ENCODE peak calls at places on chromosome 9, in seven cellular contexts. One of them, this sample, is unnamed.

GRCh38 chr9:38707885-38708640 is 11.9 kb downstream of the FAM240B start:
- DNase-seq in breast epithelium: no peak
- DNase-seq in astrocyte: no peak
- DNase-seq in CD4-positive, alpha-beta T cell: no peak
- DNase-seq in dorsolateral prefrontal cortex: no peak
- DNase-seq in heart right ventricle: no peak
- DNase-seq in testis: no peak
- DNase-seq in this sample: no peak

GRCh38 chr9:125472926-125473701 is 211.5 kb downstream of the GAPVD1 start:
- DNase-seq in breast epithelium: no peak
- DNase-seq in astrocyte: peak; percentile 88
- DNase-seq in CD4-positive, alpha-beta T cell: no peak
- DNase-seq in dorsolateral prefrontal cortex: no peak
- DNase-seq in heart right ventricle: peak; percentile 35
- DNase-seq in testis: no peak
- DNase-seq in this sample: peak; percentile 78

GRCh38 chr9:35406183-35406959 is 83.5 kb upstream of the RUSC2 start:
- DNase-seq in breast epithelium: no peak
- DNase-seq in astrocyte: no peak
- DNase-seq in CD4-positive, alpha-beta T cell: no peak
- DNase-seq in dorsolateral prefrontal cortex: no peak
- DNase-seq in heart right ventricle: peak; percentile 41
- DNase-seq in testis: peak; percentile 90
- DNase-seq in this sample: no peak

GRCh38 chr9:134007150-134007549 is 15.0 kb upstream of the VAV2 start:
- DNase-seq in breast epithelium: no peak
- DNase-seq in astrocyte: no peak
- DNase-seq in CD4-positive, alpha-beta T cell: no peak
- DNase-seq in dorsolateral prefrontal cortex: no peak
- DNase-seq in heart right ventricle: no peak
- DNase-seq in testis: no peak
- DNase-seq in this sample: no peak

GRCh38 chr9:37364751-37365360 is 57.6 kb upstream of the GRHPR start:
- DNase-seq in breast epithelium: no peak
- DNase-seq in astrocyte: no peak
- DNase-seq in CD4-positive, alpha-beta T cell: no peak
- DNase-seq in dorsolateral prefrontal cortex: no peak
- DNase-seq in heart right ventricle: no peak
- DNase-seq in testis: no peak
- DNase-seq in this sample: no peak

GRCh38 chr9:36603006-36603405 is 30.3 kb downstream of the MELK start:
- DNase-seq in breast epithelium: no peak
- DNase-seq in astrocyte: no peak
- DNase-seq in CD4-positive, alpha-beta T cell: no peak
- DNase-seq in dorsolateral prefrontal cortex: no peak
- DNase-seq in heart right ventricle: no peak
- DNase-seq in testis: no peak
- DNase-seq in this sample: peak; percentile 18

GRCh38 chr9:112012026-112012902 is 115.7 kb downstream of the UGCG start:
- DNase-seq in breast epithelium: peak; percentile 68
- DNase-seq in astrocyte: peak; percentile 96
- DNase-seq in CD4-positive, alpha-beta T cell: no peak
- DNase-seq in dorsolateral prefrontal cortex: no peak
- DNase-seq in heart right ventricle: peak; percentile 30
- DNase-seq in testis: peak; percentile 30
- DNase-seq in this sample: peak; percentile 93

GRCh38 chr9:35976726-35977125 is 18.8 kb upstream of the OR2S2 start:
- DNase-seq in breast epithelium: no peak
- DNase-seq in astrocyte: no peak
- DNase-seq in CD4-positive, alpha-beta T cell: no peak
- DNase-seq in dorsolateral prefrontal cortex: no peak
- DNase-seq in heart right ventricle: no peak
- DNase-seq in testis: no peak
- DNase-seq in this sample: no peak

GRCh38 chr9:13648068-13648467 is 368.6 kb upstream of the MPDZ start:
- DNase-seq in breast epithelium: no peak
- DNase-seq in astrocyte: no peak
- DNase-seq in CD4-positive, alpha-beta T cell: no peak
- DNase-seq in dorsolateral prefrontal cortex: no peak
- DNase-seq in heart right ventricle: no peak
- DNase-seq in testis: no peak
- DNase-seq in this sample: no peak
- H3K27me3 ChIP-seq in breast epithelium: no peaks in the 10 kb centered on the region
- H3K27me3 ChIP-seq in astrocyte: no peaks in the 10 kb centered on the region
- H3K27me3 ChIP-seq in CD4-positive, alpha-beta T cell: no peaks in the 10 kb centered on the region
- H3K27me3 ChIP-seq in dorsolateral prefrontal cortex: no peaks in the 10 kb centered on the region
- H3K27me3 ChIP-seq in heart right ventricle: no peaks in the 10 kb centered on the region
- H3K27me3 ChIP-seq in testis: no peaks in the 10 kb centered on the region
- H3K27me3 ChIP-seq in this sample: no peaks in the 10 kb centered on the region

DNA sequence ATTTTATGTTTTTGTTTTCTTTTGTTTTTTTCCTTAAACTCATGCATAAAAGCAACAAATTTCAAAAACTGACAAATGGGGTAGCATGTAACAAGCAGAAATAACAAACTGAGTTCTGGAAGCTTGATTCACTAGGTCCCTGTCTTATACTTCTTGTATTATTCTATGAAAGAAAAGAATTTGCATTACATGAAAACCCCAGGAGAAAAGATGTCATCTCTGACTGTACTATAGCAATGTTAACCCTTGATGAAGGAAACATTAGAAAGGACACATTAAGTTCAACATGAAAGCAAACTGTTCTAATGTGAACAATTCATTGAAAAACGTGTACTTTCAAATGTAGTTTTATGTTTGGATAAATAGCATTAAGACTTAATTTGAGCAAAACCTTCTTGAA is 9.2 kb downstream of the RAB14 start:
- DNase-seq in breast epithelium: no peak
- DNase-seq in astrocyte: no peak
- DNase-seq in CD4-positive, alpha-beta T cell: no peak
- DNase-seq in dorsolateral prefrontal cortex: no peak
- DNase-seq in heart right ventricle: no peak
- DNase-seq in testis: no peak
- DNase-seq in this sample: no peak
- H3K27ac ChIP-seq in breast epithelium: no peak overlapping the region
- H3K27ac ChIP-seq in astrocyte: no peak overlapping the region
- H3K27ac ChIP-seq in CD4-positive, alpha-beta T cell: no peak overlapping the region
- H3K27ac ChIP-seq in dorsolateral prefrontal cortex: no peak overlapping the region
- H3K27ac ChIP-seq in heart right ventricle: no peak overlapping the region
- H3K27ac ChIP-seq in testis: no peak overlapping the region
- H3K27ac ChIP-seq in this sample: no peak overlapping the region

GRCh38 chr9:116480700-116481099 is 206.4 kb upstream of the TRIM32 start:
- DNase-seq in breast epithelium: no peak
- DNase-seq in astrocyte: no peak
- DNase-seq in CD4-positive, alpha-beta T cell: no peak
- DNase-seq in dorsolateral prefrontal cortex: peak; percentile 24
- DNase-seq in heart right ventricle: no peak
- DNase-seq in testis: no peak
- DNase-seq in this sample: no peak
- H3K27me3 ChIP-seq in breast epithelium: no peaks in the 10 kb centered on the region
- H3K27me3 ChIP-seq in astrocyte: no peaks in the 10 kb centered on the region
- H3K27me3 ChIP-seq in CD4-positive, alpha-beta T cell: no peaks in the 10 kb centered on the region
- H3K27me3 ChIP-seq in dorsolateral prefrontal cortex: no peaks in the 10 kb centered on the region
- H3K27me3 ChIP-seq in heart right ventricle: no peaks in the 10 kb centered on the region
- H3K27me3 ChIP-seq in testis: no peaks in the 10 kb centered on the region
- H3K27me3 ChIP-seq in this sample: no peaks in the 10 kb centered on the region

GRCh38 chr9:136342191-136343120 is 15.1 kb downstream of the GPSM1 start:
- DNase-seq in breast epithelium: peak; percentile 75
- DNase-seq in astrocyte: peak; percentile 48
- DNase-seq in CD4-positive, alpha-beta T cell: peak; percentile 26
- DNase-seq in dorsolateral prefrontal cortex: peak; percentile 57
- DNase-seq in heart right ventricle: peak; percentile 90
- DNase-seq in testis: peak; percentile 93
- DNase-seq in this sample: peak; percentile 43

GRCh38 chr9:136343884-136344269 is 16.5 kb downstream of the GPSM1 start:
- DNase-seq in breast epithelium: no peak
- DNase-seq in astrocyte: no peak
- DNase-seq in CD4-positive, alpha-beta T cell: no peak
- DNase-seq in dorsolateral prefrontal cortex: no peak
- DNase-seq in heart right ventricle: no peak
- DNase-seq in testis: no peak
- DNase-seq in this sample: no peak

GRCh38 chr9:136344544-136345280 is 17.4 kb downstream of the GPSM1 start:
- DNase-seq in breast epithelium: no peak
- DNase-seq in astrocyte: no peak
- DNase-seq in CD4-positive, alpha-beta T cell: no peak
- DNase-seq in dorsolateral prefrontal cortex: no peak
- DNase-seq in heart right ventricle: no peak
- DNase-seq in testis: no peak
- DNase-seq in this sample: no peak

GRCh38 chr9:136341769-136342168 is 14.4 kb downstream of the GPSM1 start:
- DNase-seq in breast epithelium: no peak
- DNase-seq in astrocyte: no peak
- DNase-seq in CD4-positive, alpha-beta T cell: no peak
- DNase-seq in dorsolateral prefrontal cortex: no peak
- DNase-seq in heart right ventricle: no peak
- DNase-seq in testis: no peak
- DNase-seq in this sample: no peak

GRCh38 chr9:136343121-136343883 is 16.0 kb downstream of the GPSM1 start:
- DNase-seq in breast epithelium: no peak
- DNase-seq in astrocyte: no peak
- DNase-seq in CD4-positive, alpha-beta T cell: no peak
- DNase-seq in dorsolateral prefrontal cortex: no peak
- DNase-seq in heart right ventricle: peak; percentile 78
- DNase-seq in testis: peak; percentile 76
- DNase-seq in this sample: no peak
- H3K27ac ChIP-seq in breast epithelium: peak overlapping the region; percentile 61
- H3K27ac ChIP-seq in astrocyte: no peak overlapping the region
- H3K27ac ChIP-seq in CD4-positive, alpha-beta T cell: no peak overlapping the region
- H3K27ac ChIP-seq in dorsolateral prefrontal cortex: peak overlapping the region; percentile 53
- H3K27ac ChIP-seq in heart right ventricle: peak overlapping the region; percentile 95
- H3K27ac ChIP-seq in testis: peak overlapping the region; percentile 74
- H3K27ac ChIP-seq in this sample: no peak overlapping the region

GRCh38 chr9:7784472-7784871 is 15.1 kb downstream of the DMAC1 start:
- DNase-seq in breast epithelium: no peak
- DNase-seq in astrocyte: no peak
- DNase-seq in CD4-positive, alpha-beta T cell: no peak
- DNase-seq in dorsolateral prefrontal cortex: no peak
- DNase-seq in heart right ventricle: no peak
- DNase-seq in testis: no peak
- DNase-seq in this sample: no peak

GRCh38 chr9:7785813-7786212 is 13.8 kb downstream of the DMAC1 start:
- DNase-seq in breast epithelium: no peak
- DNase-seq in astrocyte: no peak
- DNase-seq in CD4-positive, alpha-beta T cell: no peak
- DNase-seq in dorsolateral prefrontal cortex: no peak
- DNase-seq in heart right ventricle: no peak
- DNase-seq in testis: no peak
- DNase-seq in this sample: no peak

GRCh38 chr9:7780261-7780988 is 19.2 kb downstream of the DMAC1 start:
- DNase-seq in breast epithelium: no peak
- DNase-seq in astrocyte: peak; percentile 76
- DNase-seq in CD4-positive, alpha-beta T cell: no peak
- DNase-seq in dorsolateral prefrontal cortex: no peak
- DNase-seq in heart right ventricle: no peak
- DNase-seq in testis: no peak
- DNase-seq in this sample: peak; percentile 76

GRCh38 chr9:7782390-7783120 is 17.0 kb downstream of the DMAC1 start:
- DNase-seq in breast epithelium: no peak
- DNase-seq in astrocyte: no peak
- DNase-seq in CD4-positive, alpha-beta T cell: no peak
- DNase-seq in dorsolateral prefrontal cortex: no peak
- DNase-seq in heart right ventricle: no peak
- DNase-seq in testis: no peak
- DNase-seq in this sample: no peak

DNA sequence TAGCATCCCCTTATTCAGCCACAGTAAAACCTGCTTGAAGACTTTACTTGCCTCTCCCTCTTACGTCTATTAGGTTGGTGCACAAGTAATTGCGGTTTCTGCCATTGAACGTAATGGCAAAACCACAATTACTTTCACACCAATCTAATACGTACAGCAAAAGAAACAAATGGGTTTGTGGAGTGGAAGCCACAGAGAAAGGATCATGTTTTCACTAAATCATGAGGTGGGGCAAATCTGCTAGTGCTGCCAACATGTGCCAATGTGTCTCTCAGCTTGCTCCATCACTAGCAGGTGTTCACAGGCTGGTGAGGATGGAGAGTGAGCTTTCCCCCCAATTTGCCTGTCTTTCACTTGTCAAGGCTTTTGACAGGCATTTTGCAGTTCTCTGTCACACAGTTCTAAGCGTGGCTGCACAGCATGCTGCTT is 15.9 kb downstream of the DMAC1 start:
- DNase-seq in breast epithelium: no peak
- DNase-seq in astrocyte: no peak
- DNase-seq in CD4-positive, alpha-beta T cell: no peak
- DNase-seq in dorsolateral prefrontal cortex: no peak
- DNase-seq in heart right ventricle: no peak
- DNase-seq in testis: no peak
- DNase-seq in this sample: no peak
- H3K27me3 ChIP-seq in breast epithelium: no peaks in the 10 kb centered on the region
- H3K27me3 ChIP-seq in astrocyte: no peaks in the 10 kb centered on the region
- H3K27me3 ChIP-seq in CD4-positive, alpha-beta T cell: no peaks in the 10 kb centered on the region
- H3K27me3 ChIP-seq in dorsolateral prefrontal cortex: no peaks in the 10 kb centered on the region
- H3K27me3 ChIP-seq in heart right ventricle: no peaks in the 10 kb centered on the region
- H3K27me3 ChIP-seq in testis: no peaks in the 10 kb centered on the region
- H3K27me3 ChIP-seq in this sample: no peaks in the 10 kb centered on the region

GRCh38 chr9:94932647-94933415 is 206.3 kb downstream of the AOPEP start:
- DNase-seq in breast epithelium: no peak
- DNase-seq in astrocyte: no peak
- DNase-seq in CD4-positive, alpha-beta T cell: no peak
- DNase-seq in dorsolateral prefrontal cortex: no peak
- DNase-seq in heart right ventricle: no peak
- DNase-seq in testis: no peak
- DNase-seq in this sample: no peak

GRCh38 chr9:94933429-94933828 is 206.9 kb downstream of the AOPEP start:
- DNase-seq in breast epithelium: no peak
- DNase-seq in astrocyte: peak; percentile 74
- DNase-seq in CD4-positive, alpha-beta T cell: no peak
- DNase-seq in dorsolateral prefrontal cortex: no peak
- DNase-seq in heart right ventricle: no peak
- DNase-seq in testis: no peak
- DNase-seq in this sample: no peak

GRCh38 chr9:94929373-94929764 is 202.9 kb downstream of the AOPEP start:
- DNase-seq in breast epithelium: no peak
- DNase-seq in astrocyte: peak; percentile 98
- DNase-seq in CD4-positive, alpha-beta T cell: no peak
- DNase-seq in dorsolateral prefrontal cortex: no peak
- DNase-seq in heart right ventricle: peak; percentile 68
- DNase-seq in testis: no peak
- DNase-seq in this sample: peak; percentile 80

GRCh38 chr9:94931725-94932124 is 205.2 kb downstream of the AOPEP start:
- DNase-seq in breast epithelium: no peak
- DNase-seq in astrocyte: peak; percentile 52
- DNase-seq in CD4-positive, alpha-beta T cell: no peak
- DNase-seq in dorsolateral prefrontal cortex: no peak
- DNase-seq in heart right ventricle: no peak
- DNase-seq in testis: no peak
- DNase-seq in this sample: no peak

DNA sequence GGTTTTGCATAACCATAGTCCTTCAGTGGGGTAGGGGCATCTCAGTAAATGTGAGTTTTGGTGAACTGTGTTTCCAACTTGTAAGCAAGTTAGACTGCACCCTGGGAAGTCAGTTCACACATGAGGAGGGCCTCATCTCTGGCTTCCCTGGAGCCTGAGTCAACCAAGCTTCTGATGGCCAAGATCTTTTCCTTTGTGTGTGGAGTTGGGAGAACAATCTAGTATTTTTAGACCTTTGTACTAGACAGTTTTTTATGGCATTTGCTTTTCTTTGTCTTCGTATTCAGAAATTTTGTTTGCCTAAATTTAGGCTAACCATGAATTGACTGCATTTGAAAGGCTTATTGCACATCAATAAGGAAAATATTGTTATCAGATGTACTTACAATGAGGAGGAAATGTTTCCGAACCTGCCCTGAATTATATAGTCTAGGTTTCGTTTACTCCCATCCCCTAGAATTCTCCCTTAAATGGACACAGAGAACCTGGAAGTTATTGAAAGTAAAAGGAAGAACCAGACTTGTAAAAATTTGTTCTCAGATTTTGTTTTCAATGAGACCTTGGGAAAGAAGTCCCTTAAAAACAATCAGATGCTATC is 204.6 kb downstream of the AOPEP start:
- DNase-seq in breast epithelium: no peak
- DNase-seq in astrocyte: no peak
- DNase-seq in CD4-positive, alpha-beta T cell: no peak
- DNase-seq in dorsolateral prefrontal cortex: no peak
- DNase-seq in heart right ventricle: no peak
- DNase-seq in testis: no peak
- DNase-seq in this sample: no peak
- H3K27ac ChIP-seq in breast epithelium: no peak overlapping the region
- H3K27ac ChIP-seq in astrocyte: no peak overlapping the region
- H3K27ac ChIP-seq in CD4-positive, alpha-beta T cell: no peak overlapping the region
- H3K27ac ChIP-seq in dorsolateral prefrontal cortex: no peak overlapping the region
- H3K27ac ChIP-seq in heart right ventricle: peak overlapping the region; percentile 54
- H3K27ac ChIP-seq in testis: no peak overlapping the region
- H3K27ac ChIP-seq in this sample: no peak overlapping the region